ENCODE peak calls at places on chromosomes 5 and 9, in seven cellular contexts. Z is fibroblast of pulmonary artery, O is endodermal cell, Q is neural progenitor cell, S is left ventricle myocardium inferior, Y is uterus, V is psoas muscle. F is an unnamed sample.

GRCh38 chr9:133573791-133574515 is 35.2 kb downstream of the FAM163B start:
- DNase-seq in Z (no peak), O (no peak), Q (no peak), S (no peak), Y (no peak), V (no peak), F (no peak)

GRCh38 chr9:119853126-119853525 is 483.9 kb upstream of the BRINP1 start:
- DNase-seq in Z (no peak), O (no peak), Q (no peak), S (no peak), Y (no peak), V (no peak), F (no peak)

GRCh38 chr9:119509291-119509905 is 140.2 kb upstream of the BRINP1 start:
- DNase-seq in Z (no peak), O (no peak), Q (no peak), S (no peak), Y (no peak), V (no peak), F (peak; percentile 2)

GRCh38 chr5:59525310-59525709 is 368.2 kb downstream of the PDE4D start:
- DNase-seq in Z (no peak), O (no peak), Q (no peak), S (no peak), Y (no peak), V (no peak), F (no peak)

GRCh38 chr5:77636423-77637169 is 1.9 kb downstream of the OTP start:
- DNase-seq in Z (no peak), O (peak; percentile 67), Q (peak; percentile 43), S (no peak), Y (no peak), V (no peak), F (no peak)

GRCh38 chr5:173963867-173964429 is 25.0 kb upstream of the C5orf47 start:
- DNase-seq in Z (no peak), O (peak; percentile 87), Q (peak; percentile 69), S (no peak), Y (no peak), V (no peak), F (no peak)

GRCh38 chr9:86946712-86947145 is 577 bp downstream of the GAS1 start:
- DNase-seq in Z (peak; percentile 66), O (peak; percentile 78), Q (no peak), S (peak; percentile 49), Y (no peak), V (no peak), F (peak; percentile 50)

GRCh38 chr9:107158321-107158720 is 124.8 kb upstream of the RAD23B start:
- DNase-seq in Z (peak; percentile 57), O (peak; percentile 84), Q (peak; percentile 76), S (no peak), Y (no peak), V (no peak), F (peak; percentile 43)

GRCh38 chr9:107043886-107044285 is 180.9 kb downstream of the ZNF462 start:
- DNase-seq in Z (no peak), O (peak; percentile 56), Q (no peak), S (no peak), Y (no peak), V (no peak), F (no peak)

GRCh38 chr9:136455043-136456002 is 15.7 kb upstream of the INPP5E start:
- DNase-seq in Z (no peak), O (no peak), Q (no peak), S (no peak), Y (no peak), V (no peak), F (no peak)

GRCh38 chr5:135448071-135448704 is 1.0 kb upstream of the DCANP1 start:
- DNase-seq in Z (no peak), O (peak; percentile 66), Q (no peak), S (no peak), Y (no peak), V (no peak), F (no peak)

GRCh38 chr5:38675443-38675842 is 119.0 kb upstream of the LIFR start:
- DNase-seq in Z (no peak), O (no peak), Q (no peak), S (no peak), Y (no peak), V (no peak), F (no peak)

GRCh38 chr5:16134204-16134603 is 45.4 kb downstream of the MARCHF11 start:
- DNase-seq in Z (no peak), O (no peak), Q (no peak), S (no peak), Y (no peak), V (no peak), F (no peak)

GRCh38 chr5:156892223-156892622 is 42.1 kb downstream of the PPP1R2B start:
- DNase-seq in Z (no peak), O (no peak), Q (no peak), S (no peak), Y (no peak), V (no peak), F (no peak)

GRCh38 chr5:170937072-170937471 is 75.3 kb downstream of the RANBP17 start:
- DNase-seq in Z (no peak), O (no peak), Q (no peak), S (no peak), Y (no peak), V (no peak), F (no peak)

GRCh38 chr9:109467936-109468335 is 30.2 kb downstream of the PTPN3 start:
- DNase-seq in Z (peak; percentile 69), O (no peak), Q (peak; percentile 59), S (no peak), Y (no peak), V (no peak), F (no peak)

GRCh38 chr9:20512106-20512505 is 110.2 kb downstream of the MLLT3 start:
- DNase-seq in Z (peak; percentile 47), O (no peak), Q (no peak), S (no peak), Y (no peak), V (no peak), F (peak; percentile 46)

GRCh38 chr9:130356033-130356432 is 88.7 kb upstream of the ASS1 start:
- DNase-seq in Z (no peak), O (no peak), Q (no peak), S (no peak), Y (no peak), V (no peak), F (no peak)

GRCh38 chr9:136858844-136859757 is 7.0 kb downstream of the MAMDC4 start:
- DNase-seq in Z (peak; percentile 50), O (peak; percentile 39), Q (no peak), S (peak; percentile 73), Y (peak; percentile 52), V (peak; percentile 74), F (peak; percentile 29)

GRCh38 chr5:41681820-41682219 is 171.4 kb upstream of the PLCXD3 start:
- DNase-seq in Z (no peak), O (no peak), Q (no peak), S (no peak), Y (no peak), V (no peak), F (no peak)

GRCh38 chr5:135106610-135107009 is 72.6 kb upstream of the PITX1 start:
- DNase-seq in Z (no peak), O (no peak), Q (no peak), S (no peak), Y (no peak), V (peak; percentile 13), F (no peak)

GRCh38 chr9:134606951-134607733 is 34.5 kb upstream of the COL5A1 start:
- DNase-seq in Z (no peak), O (peak; percentile 78), Q (no peak), S (no peak), Y (peak; percentile 18), V (no peak), F (peak; percentile 31)

GRCh38 chr9:131546336-131547084 is 1.2 kb downstream of the PRRT1B start:
- DNase-seq in Z (no peak), O (peak; percentile 65), Q (no peak), S (no peak), Y (no peak), V (no peak), F (no peak)

GRCh38 chr5:178180141-178180863 is 6.9 kb downstream of the GMCL2 start:
- DNase-seq in Z (no peak), O (peak; percentile 96), Q (peak; percentile 35), S (no peak), Y (no peak), V (no peak), F (no peak)
- H3K4me3 ChIP-seq in Z (no peak overlapping the region), O (no peak overlapping the region), Q (no peak overlapping the region), S (no peak overlapping the region), Y (no peak overlapping the region), V (no peak overlapping the region), F (no peak overlapping the region)

DNA sequence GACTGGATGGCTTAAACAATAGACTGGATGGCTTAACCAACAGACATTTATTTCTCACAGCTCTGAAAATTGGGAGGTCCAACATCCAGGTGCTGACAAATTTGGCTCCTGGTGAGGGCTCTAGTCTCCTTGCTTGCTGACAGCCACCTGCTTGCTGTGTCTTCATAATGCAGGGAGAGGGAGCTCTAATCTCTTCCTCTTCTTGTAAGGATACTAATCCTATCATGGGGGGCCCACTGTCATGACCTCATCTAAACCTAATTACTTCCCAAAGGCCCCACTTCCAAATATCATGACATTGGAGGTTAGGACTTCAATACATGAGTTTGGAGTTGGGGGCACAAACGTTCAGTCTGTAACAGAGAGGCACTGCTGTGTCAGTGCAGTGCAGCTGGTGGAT is 26.4 kb downstream of the FOXD1 start:
- DNase-seq in Z (no peak), O (peak; percentile 50), Q (no peak), S (no peak), Y (no peak), V (no peak), F (no peak)
- TF ChIP-seq CTCF in Z (no peak), O (peak; percentile 76), Q (peak; percentile 19), S (no peak), Y (no peak), V (no peak), F (no peak)

GRCh38 chr5:142295084-142295758 is 29.6 kb downstream of the SPRY4 start:
- DNase-seq in Z (peak; percentile 56), O (peak; percentile 95), Q (no peak), S (peak; percentile 49), Y (no peak), V (no peak), F (no peak)
- H3K4me3 ChIP-seq in Z (no peak overlapping the region), O (no peak overlapping the region), Q (no peak overlapping the region), S (peak overlapping the region; percentile 17), Y (no peak overlapping the region), V (no peak overlapping the region), F (no peak overlapping the region)

GRCh38 chr5:54742417-54742889 is 224.9 kb downstream of the SNX18 start:
- DNase-seq in Z (peak; percentile 70), O (no peak), Q (peak; percentile 27), S (no peak), Y (no peak), V (no peak), F (peak; percentile 61)
- TF ChIP-seq CTCF in Z (peak; percentile 34), O (peak; percentile 57), Q (no peak), S (peak; percentile 38), Y (no peak), V (no peak), F (no peak)

F was measured in fibroblast of mammary gland.